ENCODE peak calls at places on chromosome 3, in nine cellular contexts. W is SW480; I is activated naive CD8-positive, alpha-beta T cell treated with anti-CD3 and anti-CD28 coated beads for 36 hours; C is KG1; D is CD8-positive, alpha-beta memory T cell; F is DMS 273 treated with DMSO at 0.1 percent for 48 hours; R is heart left ventricle; O is mesenchymal stem cell; X is tibial nerve. P is an unnamed sample.

GRCh38 chr3:151925419-151925818 is 52.0 kb downstream of the SUCNR1 start:
- DNase-seq in F (no peak), W (no peak), I (no peak), O (no peak), D (no peak), C (no peak), R (no peak), X (no peak), P (no peak)

GRCh38 chr3:164832216-164832615 is 246.1 kb downstream of the SI start:
- DNase-seq in R (no peak), C (no peak), O (peak), D (no peak), X (no peak), I (no peak), W (no peak), F (no peak), P (no peak)

GRCh38 chr3:137519602-137520001 is 244.5 kb upstream of the SOX14 start:
- DNase-seq in D (no peak), O (no peak), F (no peak), C (no peak), X (no peak), R (no peak), W (no peak), I (no peak), P (no peak)

GRCh38 chr3:120875507-120875906 is 32.5 kb upstream of the STXBP5L start:
- DNase-seq in R (no peak), D (no peak), F (no peak), X (no peak), W (no peak), C (no peak), I (no peak), O (no peak), P (no peak)

GRCh38 chr3:81173514-81173913 is 587.9 kb downstream of the GBE1 start:
- DNase-seq in F (no peak), O (no peak), R (no peak), W (peak), C (no peak), X (no peak), D (no peak), I (no peak), P (no peak)

GRCh38 chr3:33590541-33590940 is 127.5 kb downstream of the CLASP2 start:
- DNase-seq in R (no peak), C (no peak), O (no peak), F (no peak), D (no peak), I (no peak), W (no peak), X (no peak), P (no peak)

GRCh38 chr3:149448331-149448831 is 26.1 kb upstream of the TM4SF4 start:
- DNase-seq in W (no peak), F (no peak), D (no peak), C (peak), O (peak), R (no peak), X (no peak), I (no peak), P (no peak)

GRCh38 chr3:174247671-174248070 is 611.5 kb upstream of the NAALADL2 start:
- DNase-seq in X (no peak), O (no peak), R (no peak), F (peak), I (no peak), C (no peak), D (no peak), W (no peak), P (no peak)

GRCh38 chr3:44232407-44232806 is 9.3 kb upstream of the TOPAZ1 start:
- DNase-seq in D (no peak), W (no peak), F (no peak), X (no peak), O (no peak), C (peak), R (no peak), I (no peak), P (no peak)

P was measured in GOT3.